ENCODE peak calls at places on chromosomes 11 and 22, in seven cellular contexts. I is heart right ventricle, U is epithelial cell of prostate, N is tibial nerve, O is PC-3, T is AG04450, A is fibroblast of lung. B is an unnamed sample.
A peak's percentile ranks its signal among the peaks of the same experiment; 100 is the strongest.

GRCh38 chr11:117230981-117231636 is 764 bp downstream of the PCSK7 start:
- DNase-seq in I (no peak), U (no peak), T (no peak), A (no peak), N (no peak), O (peak; percentile 46), B (peak; percentile 44)

GRCh38 chr11:45391168-45391850 is 105.2 kb upstream of the SYT13 start:
- DNase-seq in A (no peak), T (no peak), I (no peak), U (no peak), N (no peak), O (no peak), B (no peak)

GRCh38 chr11:107276057-107276456 is 181.6 kb downstream of the CWF19L2 start:
- DNase-seq in I (no peak), A (no peak), O (no peak), U (no peak), T (no peak), N (no peak), B (no peak)

GRCh38 chr11:2801711-2802388 is 83.7 kb downstream of the CDKN1C start:
- DNase-seq in U (no peak), O (no peak), N (no peak), T (no peak), I (peak; percentile 8), A (no peak), B (no peak)

GRCh38 chr11:94525933-94526332 is 13.7 kb downstream of the C11orf97 start:
- DNase-seq in A (peak; percentile 62), T (no peak), O (peak; percentile 48), N (peak; percentile 65), I (peak; percentile 57), U (no peak), B (peak; percentile 81)

GRCh38 chr11:36953986-36954385 is 355.9 kb upstream of the RAG2 start:
- DNase-seq in O (peak; percentile 43), A (peak; percentile 1), U (no peak), I (no peak), T (no peak), N (no peak), B (peak; percentile 2)

GRCh38 chr11:2698386-2699184 is 1.2 kb downstream of the KCNQ1OT1 start:
- DNase-seq in T (no peak), A (no peak), O (peak; percentile 11), I (no peak), N (no peak), U (no peak), B (peak; percentile 58)

GRCh38 chr11:3092603-3093141 is 35.4 kb upstream of the CARS1 start:
- DNase-seq in A (no peak), T (no peak), N (no peak), I (no peak), U (no peak), O (no peak), B (no peak)

GRCh38 chr22:30885001-30885366 is 83.6 kb downstream of the MORC2 start:
- DNase-seq in O (no peak), A (no peak), I (no peak), N (no peak), T (no peak), U (no peak), B (no peak)

GRCh38 chr11:15884792-15885540 is 471.4 kb downstream of the SOX6 start:
- DNase-seq in A (no peak), O (no peak), U (no peak), T (no peak), N (no peak), I (peak; percentile 27), B (no peak)

GRCh38 chr22:45579306-45579705 is 76.6 kb downstream of the FBLN1 start:
- DNase-seq in N (no peak), A (no peak), O (no peak), U (no peak), T (no peak), I (no peak), B (no peak)

GRCh38 chr11:125344846-125345705 is 151.0 kb downstream of the FEZ1 start:
- DNase-seq in N (no peak), I (no peak), U (no peak), A (no peak), O (no peak), T (no peak), B (no peak)

GRCh38 chr11:69430566-69430965 is 50.9 kb upstream of the LINC01488 start:
- DNase-seq in A (no peak), I (no peak), T (no peak), N (no peak), U (no peak), O (no peak), B (peak; percentile 39)

GRCh38 chr11:2681408-2682145 is 18.2 kb downstream of the KCNQ1OT1 start:
- DNase-seq in A (no peak), N (no peak), T (no peak), O (no peak), I (no peak), U (no peak), B (no peak)

GRCh38 chr11:121886956-121887355 is 229.1 kb downstream of the BLID start:
- DNase-seq in O (no peak), I (no peak), A (no peak), U (no peak), N (no peak), T (no peak), B (no peak)

GRCh38 chr11:19606856-19607655 is 105.6 kb upstream of the NAV2 start:
- DNase-seq in N (no peak), A (no peak), I (no peak), T (no peak), O (no peak), U (no peak), B (no peak)

GRCh38 chr11:11397043-11397415 is 44.0 kb upstream of the CSNK2A3 start:
- DNase-seq in I (no peak), O (no peak), N (no peak), U (no peak), A (no peak), T (no peak), B (peak; percentile 22)

GRCh38 chr11:117663826-117664225 is 133.2 kb downstream of the DSCAML1 start:
- DNase-seq in N (no peak), O (no peak), I (no peak), A (no peak), T (no peak), U (no peak), B (peak; percentile 8)

GRCh38 chr11:61335355-61335710 is 2.3 kb downstream of the TKFC start:
- DNase-seq in T (no peak), A (no peak), O (no peak), N (no peak), U (no peak), I (no peak), B (no peak)

GRCh38 chr22:26806445-26807170 is 149.2 kb downstream of the MIAT start:
- DNase-seq in A (no peak), I (no peak), T (no peak), N (no peak), O (no peak), U (no peak), B (no peak)

GRCh38 chr11:83007477-83007876 is 64.2 kb downstream of the RAB30 start:
- DNase-seq in T (no peak), A (no peak), U (no peak), O (no peak), N (no peak), I (no peak), B (no peak)

GRCh38 chr22:47015589-47016178 is 253.2 kb downstream of the TBC1D22A start:
- DNase-seq in T (no peak), A (no peak), N (no peak), I (no peak), U (no peak), O (no peak), B (no peak)

GRCh38 chr22:23912293-23912903 is 18.2 kb downstream of the MIF start:
- DNase-seq in I (no peak), N (no peak), T (no peak), U (no peak), O (no peak), A (no peak), B (no peak)

GRCh38 chr11:76735218-76735480 is 48.0 kb upstream of the TSKU start:
- DNase-seq in U (no peak), O (no peak), N (no peak), I (no peak), A (no peak), T (no peak), B (no peak)

GRCh38 chr11:24295360-24295759 is 201.5 kb upstream of the LUZP2 start:
- DNase-seq in O (no peak), I (no peak), N (no peak), U (no peak), A (no peak), T (no peak), B (no peak)

GRCh38 chr22:50523458-50523805 is 2.0 kb downstream of the SCO2 start:
- DNase-seq in I (no peak), N (no peak), A (no peak), T (no peak), O (no peak), U (no peak), B (no peak)

GRCh38 chr22:50520826-50521453 is 4.5 kb downstream of the SCO2 start:
- DNase-seq in O (no peak), N (no peak), I (no peak), T (no peak), A (no peak), U (no peak), B (no peak)

GRCh38 chr22:50522208-50522805 is 3.1 kb downstream of the SCO2 start:
- DNase-seq in O (no peak), T (no peak), I (no peak), U (no peak), A (no peak), N (no peak), B (no peak)

GRCh38 chr22:50522806-50523438 is 2.5 kb downstream of the SCO2 start:
- DNase-seq in T (no peak), N (no peak), I (no peak), A (no peak), O (no peak), U (no peak), B (no peak)

GRCh38 chr22:50521710-50522109 is 3.7 kb downstream of the SCO2 start:
- DNase-seq in I (no peak), O (no peak), A (no peak), U (no peak), N (no peak), T (no peak), B (no peak)
- H3K27ac ChIP-seq in I (no peak overlapping the region), O (no peak overlapping the region), A (no peak overlapping the region), U (no peak overlapping the region), N (no peak overlapping the region), T (no peak overlapping the region), B (no peak overlapping the region)

GRCh38 chr11:1235615-1236315 is 12.9 kb downstream of the MUC5B start:
- DNase-seq in O (no peak), U (no peak), A (no peak), T (no peak), N (no peak), I (peak; percentile 2), B (no peak)
- H3K27ac ChIP-seq in O (no peak overlapping the region), U (no peak overlapping the region), A (no peak overlapping the region), T (no peak overlapping the region), N (no peak overlapping the region), I (no peak overlapping the region), B (no peak overlapping the region)

DNA sequence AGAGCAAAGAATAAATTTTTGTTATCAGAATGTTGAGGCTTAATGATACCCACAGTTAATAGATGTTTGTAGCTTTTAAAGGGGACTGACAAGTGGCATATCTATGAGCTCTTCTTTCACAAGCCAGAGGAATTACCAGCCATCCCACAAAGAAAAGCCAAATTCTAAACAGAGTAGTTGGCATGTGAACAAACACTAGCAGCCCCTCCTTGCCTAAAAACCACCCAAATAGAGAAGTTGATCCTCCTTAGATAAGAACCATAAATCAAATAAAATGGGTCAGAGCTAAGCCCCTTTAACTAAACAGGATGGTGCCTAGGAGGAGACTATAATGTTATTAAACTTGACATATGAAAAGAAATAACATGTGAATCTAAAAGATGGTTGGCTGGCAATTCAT is 11.4 kb downstream of the LPXN start:
- DNase-seq in I (no peak), T (no peak), A (no peak), U (no peak), O (no peak), N (no peak), B (peak; percentile 13)
- H3K27ac ChIP-seq in I (no peak overlapping the region), T (no peak overlapping the region), A (no peak overlapping the region), U (no peak overlapping the region), O (peak overlapping the region; percentile 42), N (no peak overlapping the region), B (peak overlapping the region; percentile 98)

GRCh38 chr11:126360049-126360446 is 4.6 kb downstream of the ST3GAL4 start:
- DNase-seq in U (no peak), A (no peak), N (no peak), O (no peak), I (no peak), T (no peak), B (peak; percentile 46)
- H3K27ac ChIP-seq in U (peak overlapping the region; percentile 24), A (no peak overlapping the region), N (peak overlapping the region; percentile 87), O (no peak overlapping the region), I (peak overlapping the region; percentile 54), T (no peak overlapping the region), B (peak overlapping the region; percentile 48)

B was measured in GM23248.